ENCODE peak calls at places on chromosomes 6 and 20, in five cellular contexts. C is fibroblast of lung, R is adrenal gland, V is cardiac muscle cell, Y is A549. A is an unnamed sample. For H3K9me3 and H3K4me1, the result is how much of the 10 kb centered on the place peaks cover.

GRCh38 chr6:134619789-134620188 is 301.9 kb upstream of the SGK1 start:
- DNase-seq in C (peak), R (no peak), V (peak), Y (no peak), A (no peak)

GRCh38 chr6:137631323-137631722 is 137.1 kb upstream of the OLIG3 start:
- DNase-seq in C (peak), R (no peak), V (no peak), Y (no peak), A (no peak)

GRCh38 chr6:154460306-154461071 is 50.0 kb downstream of the CNKSR3 start:
- DNase-seq in C (peak), R (peak), V (peak), Y (no peak), A (no peak)

GRCh38 chr6:2081155-2082138 is 164.0 kb downstream of the GMDS start:
- DNase-seq in C (peak), R (no peak), V (no peak), Y (no peak), A (no peak)

GRCh38 chr6:41191569-41191968 is 9.4 kb downstream of the TREML2 start:
- DNase-seq in C (no peak), R (peak), V (peak), Y (peak), A (peak)

GRCh38 chr6:1363729-1364572 is 25.4 kb upstream of the FOXF2 start:
- DNase-seq in C (no peak), R (no peak), V (peak), Y (peak), A (peak)

GRCh38 chr6:5214570-5215052 is 46.1 kb downstream of the LYRM4 start:
- DNase-seq in C (no peak), R (peak), V (peak), Y (peak), A (peak)

GRCh38 chr6:169800116-169800667 is 48.8 kb downstream of the ERMARD start:
- DNase-seq in C (no peak), R (no peak), V (peak), Y (peak), A (no peak)

GRCh38 chr20:63315240-63315981 is 22.4 kb downstream of the COL20A1 start:
- DNase-seq in C (no peak), R (no peak), V (no peak), Y (no peak), A (no peak)

GRCh38 chr20:14672066-14672465 is 334.7 kb upstream of the FLRT3 start:
- DNase-seq in C (no peak), R (no peak), V (peak), Y (no peak), A (no peak)

GRCh38 chr20:24668791-24669190 is 199.4 kb downstream of the SYNDIG1 start:
- DNase-seq in C (no peak), R (no peak), V (no peak), Y (no peak), A (no peak)

GRCh38 chr20:24670981-24671380 is 201.6 kb downstream of the SYNDIG1 start:
- DNase-seq in C (no peak), R (no peak), V (no peak), Y (no peak), A (no peak)

GRCh38 chr20:24668384-24668702 is 198.9 kb downstream of the SYNDIG1 start:
- DNase-seq in C (no peak), R (no peak), V (no peak), Y (no peak), A (no peak)

GRCh38 chr20:24670341-24670821 is 201.0 kb downstream of the SYNDIG1 start:
- DNase-seq in C (no peak), R (no peak), V (no peak), Y (no peak), A (no peak)

GRCh38 chr20:24669701-24670100 is 200.3 kb downstream of the SYNDIG1 start:
- DNase-seq in C (no peak), R (no peak), V (no peak), Y (no peak), A (no peak)
- H3K9me3 ChIP-seq in C (under half), R (under half), V (under half), Y (under half), A (under half)

GRCh38 chr6:52550014-52550575 is 26.8 kb downstream of the TRAM2 start:
- DNase-seq in C (peak), R (no peak), V (peak), Y (no peak), A (peak)

GRCh38 chr6:52553719-52554118 is 23.1 kb downstream of the TRAM2 start:
- DNase-seq in C (no peak), R (no peak), V (no peak), Y (no peak), A (no peak)

GRCh38 chr6:52552278-52552643 is 24.6 kb downstream of the TRAM2 start:
- DNase-seq in C (no peak), R (no peak), V (no peak), Y (no peak), A (no peak)

GRCh38 chr6:52553158-52553557 is 23.7 kb downstream of the TRAM2 start:
- DNase-seq in C (no peak), R (no peak), V (no peak), Y (no peak), A (no peak)

GRCh38 chr6:52551483-52552277 is 25.2 kb downstream of the TRAM2 start:
- DNase-seq in C (peak), R (peak), V (peak), Y (peak), A (peak)
- H3K4me1 ChIP-seq in C (half or more), R (under half), V (under half), Y (half or more), A (half or more)

DNA sequence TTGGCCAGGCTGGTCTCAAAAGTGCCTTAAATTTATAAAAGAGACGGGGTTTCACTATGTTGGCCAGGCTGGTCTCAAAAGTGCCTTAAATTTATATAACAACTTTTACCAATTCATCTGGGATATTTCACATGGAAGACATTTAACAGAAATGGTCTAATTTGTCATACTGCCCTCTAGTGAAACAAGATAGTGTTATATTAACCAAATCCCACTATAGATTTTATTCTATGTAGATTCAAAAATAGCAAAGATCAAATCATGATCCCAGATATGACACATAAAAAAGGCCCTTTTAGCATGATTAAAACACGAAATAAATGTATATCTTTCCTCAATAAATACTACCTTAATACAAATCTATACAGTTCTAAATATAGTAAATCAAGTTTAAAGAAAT is 102.8 kb upstream of the TFAP2D start:
- DNase-seq in C (no peak), R (no peak), V (no peak), Y (no peak), A (peak)
- TF ChIP-seq CTCF in C (no peak), R (peak), V (no peak), Y (no peak), A (peak)

GRCh38 chr6:108171918-108172516 is 6.2 kb downstream of the NR2E1 start:
- DNase-seq in C (no peak), R (no peak), V (no peak), Y (no peak), A (no peak)
- H3K9me3 ChIP-seq in C (under half), R (under half), V (under half), Y (under half), A (under half)

GRCh38 chr6:87161299-87161698 is 5.9 kb downstream of the ZNF292 start:
- DNase-seq in C (no peak), R (no peak), V (no peak), Y (no peak), A (no peak)
- H3K4me1 ChIP-seq in C (under half), R (half or more), V (under half), Y (under half), A (under half)

GRCh38 chr6:35742842-35743241 is 6.0 kb downstream of the ARMC12 start:
- DNase-seq in C (no peak), R (no peak), V (no peak), Y (no peak), A (no peak)
- TF ChIP-seq CTCF in C (no peak), R (no peak), V (no peak), Y (no peak), A (no peak)

A was measured in A673.